ENCODE peak calls at places on chromosomes 16 and 17, in eight cellular contexts. U is CD8-positive, alpha-beta T cell; G is psoas muscle; W is colonic mucosa; N is OCI-LY7; H is HCT116; E is osteoblast; P is GM23248. D is an unnamed sample.

GRCh38 chr17:29945281-29945680 is 3.8 kb downstream of the EFCAB5 start:
- DNase-seq in U (no peak), G (no peak), N (no peak), P (no peak), W (no peak), H (no peak), E (no peak), D (no peak)

GRCh38 chr16:56353054-56353921 is 72.1 kb downstream of the AMFR start:
- DNase-seq in P (no peak), U (no peak), G (peak; percentile 52), E (peak; percentile 56), H (no peak), N (no peak), W (no peak), D (no peak)

GRCh38 chr17:35932576-35932975 is 2.0 kb upstream of the RDM1 start:
- DNase-seq in N (no peak), G (no peak), W (no peak), H (no peak), E (peak; percentile 82), P (no peak), U (no peak), D (no peak)

GRCh38 chr17:58184308-58184985 is 8.1 kb upstream of the EPX start:
- DNase-seq in H (peak; percentile 55), U (no peak), N (no peak), G (no peak), E (no peak), W (no peak), P (peak; percentile 60), D (no peak)

GRCh38 chr16:12262454-12263180 is 286.1 kb downstream of the SNX29 start:
- DNase-seq in P (peak; percentile 15), N (no peak), U (no peak), W (peak; percentile 73), E (peak; percentile 26), H (no peak), G (no peak), D (no peak)

GRCh38 chr16:70635356-70636016 is 10.9 kb upstream of the IL34 start:
- DNase-seq in N (no peak), U (no peak), E (peak; percentile 92), H (no peak), W (no peak), G (no peak), P (peak; percentile 88), D (no peak)

GRCh38 chr16:28264656-28265055 is 27.7 kb upstream of the SBK1 start:
- DNase-seq in N (no peak), U (no peak), W (peak; percentile 37), P (peak; percentile 66), G (peak; percentile 75), E (no peak), H (no peak), D (no peak)

GRCh38 chr17:76556759-76557367 is 17.0 kb downstream of the PRCD start:
- DNase-seq in G (no peak), P (peak; percentile 54), U (peak; percentile 64), W (no peak), N (no peak), E (peak; percentile 17), H (no peak), D (no peak)

GRCh38 chr17:1002771-1003555 is 6.0 kb downstream of the TIMM22 start:
- DNase-seq in H (no peak), E (peak; percentile 97), N (no peak), G (peak; percentile 53), P (peak; percentile 84), W (no peak), U (no peak), D (peak; percentile 21)

GRCh38 chr16:3112881-3113574 is 642 bp downstream of the ZNF205 start:
- DNase-seq in G (no peak), E (peak; percentile 89), U (no peak), H (no peak), P (peak; percentile 42), N (no peak), W (no peak), D (no peak)
- H3K27ac ChIP-seq in G (peak overlapping the region; percentile 31), E (no peak overlapping the region), U (no peak overlapping the region), H (peak overlapping the region; percentile 67), P (no peak overlapping the region), N (no peak overlapping the region), W (peak overlapping the region; percentile 11), D (peak overlapping the region; percentile 5)

GRCh38 chr16:1325673-1326371 is 7.6 kb upstream of the BAIAP3 start:
- DNase-seq in W (no peak), H (no peak), P (no peak), N (no peak), G (no peak), E (no peak), U (no peak), D (no peak)
- H3K27ac ChIP-seq in W (no peak overlapping the region), H (no peak overlapping the region), P (no peak overlapping the region), N (no peak overlapping the region), G (no peak overlapping the region), E (no peak overlapping the region), U (no peak overlapping the region), D (no peak overlapping the region)

GRCh38 chr16:88073201-88073721 is 122.0 kb downstream of the BANP start:
- DNase-seq in N (no peak), H (no peak), U (no peak), P (no peak), G (peak; percentile 32), W (no peak), E (no peak), D (no peak)

GRCh38 chr16:88076211-88076931 is 125.1 kb downstream of the BANP start:
- DNase-seq in G (peak; percentile 43), E (no peak), H (no peak), P (no peak), W (no peak), N (no peak), U (no peak), D (no peak)

GRCh38 chr16:88077328-88078108 is 126.3 kb downstream of the BANP start:
- DNase-seq in E (no peak), G (peak; percentile 72), W (no peak), N (no peak), H (no peak), U (no peak), P (no peak), D (no peak)

GRCh38 chr16:88074041-88074440 is 122.8 kb downstream of the BANP start:
- DNase-seq in N (no peak), H (no peak), P (no peak), E (no peak), U (no peak), G (peak; percentile 42), W (no peak), D (no peak)

DNA sequence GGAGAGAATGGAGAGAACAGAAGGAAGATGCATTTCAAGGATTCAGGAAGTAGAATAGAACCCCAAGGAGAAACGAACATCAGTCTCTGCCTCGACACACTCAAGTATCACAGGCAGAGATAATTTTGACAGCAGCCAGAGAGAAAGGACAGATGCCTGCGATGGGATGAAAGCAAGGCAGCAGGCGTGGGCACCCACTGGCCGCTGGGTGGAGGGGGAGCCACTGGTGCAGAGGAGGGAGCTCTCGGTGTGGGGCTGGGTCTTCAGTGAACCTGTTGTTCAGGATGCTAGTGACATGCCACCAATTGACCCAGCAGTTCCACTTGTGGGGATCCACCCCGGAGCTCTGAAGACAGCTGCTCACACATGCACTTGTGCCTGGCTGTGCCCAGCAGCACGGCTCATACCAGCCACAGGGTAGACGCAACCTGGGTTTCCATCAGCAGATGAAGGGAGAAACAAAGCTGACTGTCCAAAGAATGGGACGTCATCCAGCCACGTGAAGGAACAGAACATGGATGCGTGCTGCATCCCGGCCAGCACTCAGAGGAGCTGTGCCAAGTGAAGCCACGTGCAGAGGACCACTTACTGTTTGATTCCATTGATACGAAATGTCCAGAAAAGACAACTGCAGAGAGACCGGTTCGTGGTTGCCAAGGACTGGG is 127.0 kb downstream of the BANP start:
- DNase-seq in W (no peak), U (no peak), P (no peak), H (no peak), N (no peak), G (peak; percentile 28), E (no peak), D (no peak)
- H3K27ac ChIP-seq in W (no peak overlapping the region), U (no peak overlapping the region), P (no peak overlapping the region), H (no peak overlapping the region), N (no peak overlapping the region), G (no peak overlapping the region), E (no peak overlapping the region), D (no peak overlapping the region)

GRCh38 chr17:20291076-20291475 is 176.3 kb downstream of the LGALS9B start:
- DNase-seq in E (no peak), W (no peak), P (no peak), H (no peak), N (no peak), U (no peak), G (no peak), D (no peak)

GRCh38 chr17:20289984-20290383 is 177.4 kb downstream of the LGALS9B start:
- DNase-seq in P (no peak), U (no peak), E (no peak), N (no peak), H (no peak), G (no peak), W (no peak), D (no peak)

GRCh38 chr17:20291853-20292252 is 175.5 kb downstream of the LGALS9B start:
- DNase-seq in U (no peak), W (no peak), G (no peak), P (no peak), H (no peak), N (no peak), E (no peak), D (no peak)

GRCh38 chr17:20293501-20293900 is 173.8 kb downstream of the LGALS9B start:
- DNase-seq in W (no peak), H (no peak), E (no peak), N (no peak), G (no peak), P (no peak), U (no peak), D (no peak)

DNA sequence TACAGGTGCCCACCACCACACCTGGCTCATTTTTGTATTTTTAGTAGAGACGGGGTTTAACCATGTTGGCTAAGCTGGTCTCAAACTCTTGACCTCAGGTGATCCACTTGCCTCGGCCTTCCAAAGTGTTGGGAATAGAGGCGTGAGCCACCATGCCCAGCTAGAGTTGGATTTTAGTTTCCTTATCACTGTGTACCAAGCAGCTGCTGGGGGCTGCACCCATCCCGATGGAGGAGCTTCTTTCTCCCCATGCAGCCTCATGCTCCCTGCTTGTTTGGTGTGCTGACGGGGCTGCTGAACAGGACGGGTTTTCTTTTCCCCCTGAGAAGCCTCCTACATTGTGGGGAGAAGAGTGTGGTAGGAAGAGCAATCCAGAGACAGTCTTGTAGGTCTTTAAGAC is 173.2 kb downstream of the LGALS9B start:
- DNase-seq in P (no peak), E (no peak), U (no peak), G (no peak), H (no peak), N (no peak), W (no peak), D (no peak)
- H3K27ac ChIP-seq in P (no peak overlapping the region), E (no peak overlapping the region), U (no peak overlapping the region), G (no peak overlapping the region), H (no peak overlapping the region), N (no peak overlapping the region), W (no peak overlapping the region), D (no peak overlapping the region)

DNA sequence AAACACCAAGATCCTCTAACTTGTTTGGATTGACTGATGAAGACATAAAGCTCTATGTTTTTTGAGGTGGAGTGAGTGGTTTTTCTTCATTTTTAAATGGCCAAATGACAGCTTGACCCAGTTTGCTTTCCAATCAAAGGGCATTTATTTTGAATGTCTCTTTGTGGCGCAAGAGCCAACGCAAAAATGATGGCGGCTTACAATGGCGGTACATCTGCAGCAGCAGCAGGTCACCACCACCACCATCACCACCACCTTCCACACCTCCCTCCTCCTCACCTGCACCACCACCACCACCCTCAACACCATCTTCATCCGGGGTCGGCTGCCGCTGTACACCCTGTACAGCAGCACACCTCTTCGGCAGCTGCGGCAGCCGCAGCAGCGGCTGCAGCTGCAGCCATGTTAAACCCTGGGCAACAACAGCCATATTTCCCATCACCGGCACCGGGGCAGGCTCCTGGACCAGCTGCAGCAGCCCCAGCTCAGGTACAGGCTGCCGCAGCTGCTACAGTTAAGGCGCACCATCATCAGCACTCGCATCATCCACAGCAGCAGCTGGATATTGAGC is 329 bp downstream of the NLK start:
- DNase-seq in N (no peak), U (no peak), G (no peak), W (no peak), H (no peak), P (no peak), E (peak; percentile 3), D (no peak)
- H3K27ac ChIP-seq in N (no peak overlapping the region), U (no peak overlapping the region), G (no peak overlapping the region), W (no peak overlapping the region), H (no peak overlapping the region), P (no peak overlapping the region), E (no peak overlapping the region), D (no peak overlapping the region)

D was measured in caudate nucleus.